ENCODE peak calls at places on chromosomes 7 and 10, in ten cellular contexts. V is NCI-H2171 treated with DMSO at 0.1 percent for 48 hours; X is stimulated activated CD8-positive, alpha-beta memory T cell treated with anti-CD3 and anti-CD28 coated beads, Interleukin-15, amount 100 ng/mL, for 4 hours; L is HTR-8/SVneo; P is hippocampal formation; S is NCI-H187; Q is hypothalamus; C is AG10803; O is activated CD4-positive, alpha-beta T cell treated with anti-CD3 and anti-CD28 coated beads, Interleukin-2, amount 50 U/mL, for 4 hours; U is GM23338. Z is an unnamed sample.

GRCh38 chr10:113290137-113290536 is 262.7 kb upstream of the HABP2 start:
- DNase-seq in V (no peak), X (no peak), L (no peak), P (no peak), S (no peak), Q (no peak), C (no peak), O (no peak), U (no peak), Z (no peak)

GRCh38 chr10:33398796-33399195 is 64.3 kb upstream of the NRP1 start:
- DNase-seq in V (no peak), X (no peak), L (no peak), P (no peak), S (no peak), Q (no peak), C (no peak), O (no peak), U (no peak), Z (no peak)

GRCh38 chr7:24637706-24638105 is 64.5 kb downstream of the PALS2 start:
- DNase-seq in V (no peak), X (no peak), L (no peak), P (no peak), S (no peak), Q (no peak), C (peak; percentile 16), O (no peak), U (no peak), Z (no peak)

GRCh38 chr10:127977368-127978009 is 70.6 kb downstream of the PTPRE start:
- DNase-seq in V (no peak), X (no peak), L (peak; percentile 63), P (peak; percentile 77), S (no peak), Q (peak; percentile 84), C (peak; percentile 73), O (no peak), U (no peak), Z (peak; percentile 90)

GRCh38 chr7:20440472-20441105 is 109.9 kb downstream of the ITGB8 start:
- DNase-seq in V (no peak), X (no peak), L (no peak), P (no peak), S (peak; percentile 2), Q (peak; percentile 7), C (peak; percentile 21), O (no peak), U (peak; percentile 87), Z (no peak)

GRCh38 chr10:12042409-12042796 is 206 bp downstream of the UPF2 start:
- DNase-seq in V (no peak), X (peak; percentile 57), L (no peak), P (no peak), S (no peak), Q (no peak), C (no peak), O (peak; percentile 57), U (peak; percentile 27), Z (no peak)

GRCh38 chr10:104045151-104046089 is 40.3 kb downstream of the COL17A1 start:
- DNase-seq in V (no peak), X (no peak), L (peak; percentile 68), P (peak; percentile 59), S (no peak), Q (peak; percentile 66), C (peak; percentile 73), O (no peak), U (peak; percentile 88), Z (no peak)

GRCh38 chr7:157693521-157694388 is 357.0 kb downstream of the DNAJB6 start:
- DNase-seq in V (no peak), X (no peak), L (no peak), P (no peak), S (no peak), Q (no peak), C (no peak), O (no peak), U (no peak), Z (no peak)

GRCh38 chr10:32332299-32332750 is 14.6 kb downstream of the EPC1 start:
- DNase-seq in V (no peak), X (peak; percentile 40), L (no peak), P (no peak), S (no peak), Q (no peak), C (no peak), O (peak; percentile 71), U (no peak), Z (no peak)

GRCh38 chr10:80090120-80090519 is 11.7 kb downstream of the TMEM254 start:
- DNase-seq in V (peak; percentile 74), X (no peak), L (no peak), P (no peak), S (no peak), Q (no peak), C (no peak), O (no peak), U (no peak), Z (no peak)

GRCh38 chr7:28708033-28708451 is 250.1 kb downstream of the TRIL start:
- DNase-seq in V (no peak), X (no peak), L (no peak), P (no peak), S (no peak), Q (no peak), C (peak; percentile 83), O (no peak), U (peak; percentile 22), Z (no peak)

GRCh38 chr10:101897633-101898032 is 54.0 kb upstream of the KCNIP2 start:
- DNase-seq in V (peak; percentile 46), X (no peak), L (no peak), P (no peak), S (peak; percentile 13), Q (no peak), C (no peak), O (no peak), U (no peak), Z (no peak)

GRCh38 chr10:56286096-56286495 is 75.0 kb downstream of the ZWINT start:
- DNase-seq in V (no peak), X (no peak), L (no peak), P (no peak), S (no peak), Q (no peak), C (no peak), O (no peak), U (no peak), Z (no peak)

GRCh38 chr10:72834183-72834825 is 59.2 kb upstream of the OIT3 start:
- DNase-seq in V (peak; percentile 33), X (no peak), L (peak; percentile 48), P (peak; percentile 11), S (no peak), Q (peak; percentile 18), C (peak; percentile 74), O (peak; percentile 8), U (peak; percentile 76), Z (no peak)

GRCh38 chr10:63414481-63415260 is 51.1 kb downstream of the JMJD1C start:
- DNase-seq in V (no peak), X (no peak), L (no peak), P (no peak), S (no peak), Q (no peak), C (peak; percentile 29), O (no peak), U (no peak), Z (no peak)

GRCh38 chr10:5434017-5434753 is 21.8 kb downstream of the NET1 start:
- DNase-seq in V (peak; percentile 30), X (no peak), L (peak; percentile 19), P (no peak), S (no peak), Q (no peak), C (peak; percentile 75), O (no peak), U (peak; percentile 79), Z (no peak)

GRCh38 chr10:128875030-128875744 is 591.9 kb upstream of the MGMT start:
- DNase-seq in V (no peak), X (no peak), L (no peak), P (no peak), S (no peak), Q (no peak), C (peak; percentile 8), O (no peak), U (no peak), Z (no peak)

GRCh38 chr7:93245525-93246432 is 13.6 kb downstream of the VPS50 start:
- DNase-seq in V (peak; percentile 51), X (no peak), L (peak; percentile 0), P (no peak), S (no peak), Q (no peak), C (peak; percentile 38), O (no peak), U (peak; percentile 56), Z (no peak)

GRCh38 chr7:155811560-155811894 is 736 bp downstream of the SHH start:
- DNase-seq in V (no peak), X (no peak), L (no peak), P (no peak), S (no peak), Q (no peak), C (no peak), O (no peak), U (peak; percentile 65), Z (no peak)

GRCh38 chr10:105718207-105718995 is 1077.3 kb downstream of the SORCS3 start:
- DNase-seq in V (no peak), X (no peak), L (no peak), P (no peak), S (no peak), Q (no peak), C (no peak), O (no peak), U (no peak), Z (no peak)

GRCh38 chr7:141158562-141158961 is 84.7 kb downstream of the TMEM178B start:
- DNase-seq in V (no peak), X (no peak), L (peak; percentile 89), P (no peak), S (no peak), Q (no peak), C (peak; percentile 93), O (no peak), U (no peak), Z (peak; percentile 86)

GRCh38 chr10:45373003-45373782 is 823 bp upstream of the ALOX5 start:
- DNase-seq in V (peak; percentile 26), X (no peak), L (no peak), P (no peak), S (no peak), Q (no peak), C (no peak), O (peak; percentile 27), U (peak; percentile 58), Z (peak; percentile 83)

GRCh38 chr10:10794776-10795175 is 222.9 kb upstream of the CELF2 start:
- DNase-seq in V (no peak), X (no peak), L (peak; percentile 6), P (no peak), S (no peak), Q (no peak), C (peak; percentile 87), O (no peak), U (no peak), Z (no peak)

GRCh38 chr7:13903997-13904396 is 85.5 kb downstream of the ETV1 start:
- DNase-seq in V (no peak), X (no peak), L (no peak), P (no peak), S (no peak), Q (no peak), C (peak; percentile 84), O (no peak), U (no peak), Z (no peak)

GRCh38 chr7:438361-438760 is 81.3 kb downstream of the PDGFA start:
- DNase-seq in V (no peak), X (no peak), L (no peak), P (no peak), S (no peak), Q (no peak), C (no peak), O (no peak), U (no peak), Z (no peak)

Z was measured in posterior vena cava.